ENCODE peak calls at places on chromosome 7, in six cellular contexts. P is CD4-positive, alpha-beta T cell; J is stimulated activated naive CD8-positive, alpha-beta T cell treated with anti-CD3 and anti-CD28 coated beads, Interleukin-15, amount 100 ng/mL, for 72 hours; A is SK-N-SH treated with all-trans-retinoic acid at 6 μM for 48 hours; E is stimulated activated effector memory CD8-positive, alpha-beta T cell treated with anti-CD3 and anti-CD28 coated beads, Interleukin-12 subunit alpha, Interleukin-12 subunit beta, amount 100 ng/mL, for 72 hours; W is activated CD8-positive, alpha-beta T cell treated with anti-CD3 and anti-CD28 coated beads for 36 hours. V is an unnamed sample.

GRCh38 chr7:29270979-29271658 is 76.5 kb downstream of the CHN2 start:
- ATAC-seq in E (peak), P (no peak), A (no peak), W (peak), J (peak), V (peak)

GRCh38 chr7:134254311-134254710 is 62.4 kb downstream of the SLC35B4 start:
- ATAC-seq in E (no peak), W (no peak), P (no peak), A (no peak), J (no peak), V (no peak)

GRCh38 chr7:29369909-29370488 is 175.4 kb downstream of the CHN2 start:
- ATAC-seq in P (no peak), W (no peak), A (no peak), J (no peak), E (no peak), V (no peak)

GRCh38 chr7:142671506-142671905 is 77.8 kb upstream of the PRSS1 start:
- ATAC-seq in E (no peak), J (no peak), A (no peak), W (no peak), P (no peak), V (peak)

GRCh38 chr7:155721056-155721455 is 76.6 kb downstream of the RBM33 start:
- ATAC-seq in A (no peak), P (no peak), W (no peak), J (no peak), E (peak), V (peak)

GRCh38 chr7:20786421-20786778 is 286 bp downstream of the SP8 start:
- ATAC-seq in E (no peak), J (no peak), A (no peak), P (no peak), W (peak), V (no peak)

GRCh38 chr7:103141753-103142404 is 7.0 kb downstream of the NAPEPLD start:
- ATAC-seq in W (no peak), P (no peak), E (no peak), A (peak), J (no peak), V (no peak)

GRCh38 chr7:131633342-131633843 is 77.0 kb upstream of the PODXL start:
- ATAC-seq in A (peak), W (no peak), P (no peak), J (no peak), E (peak), V (peak)

GRCh38 chr7:47836513-47837202 is 111.6 kb downstream of the PKD1L1 start:
- ATAC-seq in J (no peak), A (no peak), E (no peak), P (no peak), W (no peak), V (no peak)

GRCh38 chr7:129567377-129567776 is 44.1 kb upstream of the NRF1 start:
- ATAC-seq in J (no peak), P (no peak), E (no peak), W (no peak), A (no peak), V (no peak)

GRCh38 chr7:11726251-11727155 is 105.5 kb downstream of the THSD7A start:
- ATAC-seq in P (no peak), E (no peak), W (no peak), A (peak), J (no peak), V (no peak)

GRCh38 chr7:30563326-30563942 is 31.2 kb upstream of the GARS1 start:
- ATAC-seq in P (no peak), E (no peak), W (no peak), A (peak), J (no peak), V (no peak)

GRCh38 chr7:131385039-131385605 is 57.4 kb downstream of the MKLN1 start:
- ATAC-seq in W (no peak), E (no peak), A (peak), J (no peak), P (no peak), V (no peak)

GRCh38 chr7:42932861-42933591 is 850 bp downstream of the MRPL32 start:
- ATAC-seq in A (peak), E (peak), P (no peak), J (peak), W (no peak), V (no peak)

GRCh38 chr7:158865462-158865922 is 9.1 kb downstream of the DYNC2I1 start:
- ATAC-seq in P (no peak), J (no peak), W (no peak), E (no peak), A (no peak), V (no peak)

GRCh38 chr7:134811798-134812197 is 32.4 kb downstream of the CALD1 start:
- ATAC-seq in E (no peak), J (no peak), P (no peak), A (peak), W (no peak), V (no peak)

GRCh38 chr7:116951366-116952292 is 1.7 kb upstream of the ST7 start:
- ATAC-seq in E (no peak), A (no peak), W (no peak), P (no peak), J (no peak), V (no peak)

GRCh38 chr7:127995866-127996215 is 35.4 kb downstream of the LRRC4 start:
- ATAC-seq in W (no peak), P (no peak), E (no peak), A (peak), J (no peak), V (no peak)

GRCh38 chr7:139811106-139811505 is 18.0 kb upstream of the TBXAS1 start:
- ATAC-seq in J (no peak), E (peak), W (peak), P (no peak), A (no peak), V (no peak)

GRCh38 chr7:74481458-74482324 is 28.0 kb downstream of the GTF2IRD1 start:
- ATAC-seq in J (no peak), P (no peak), A (peak), E (no peak), W (no peak), V (no peak)

GRCh38 chr7:137343483-137343841 is at the start of gene PTN:
- ATAC-seq in W (no peak), J (no peak), A (peak), E (no peak), P (no peak), V (no peak)